ENCODE peak calls at places on chromosomes 13 and 19, in six cellular contexts. K is uterus, B is GM19239, P is LoVo, D is epithelial cell of proximal tubule, S is GM12878. R is an unnamed sample.

GRCh38 chr13:38008636-38009035 is 139.1 kb upstream of the TRPC4 start:
- DNase-seq in K (no peak), B (no peak), P (no peak), D (no peak), S (no peak), R (no peak)

GRCh38 chr13:100645382-100645781 is 29.2 kb downstream of the TMTC4 start:
- DNase-seq in K (no peak), B (no peak), P (no peak), D (no peak), S (no peak), R (no peak)

GRCh38 chr19:18097993-18098890 is 664 bp downstream of the MAST3 start:
- DNase-seq in K (no peak), B (no peak), P (no peak), D (no peak), S (no peak), R (no peak)

GRCh38 chr13:34217343-34218094 is 399.6 kb downstream of the RFC3 start:
- DNase-seq in K (no peak), B (no peak), P (no peak), D (no peak), S (no peak), R (no peak)

GRCh38 chr13:112260108-112261055 is 115.8 kb upstream of the SPACA7 start:
- DNase-seq in K (no peak), B (no peak), P (no peak), D (no peak), S (no peak), R (peak)

GRCh38 chr19:16328824-16329482 is 4.3 kb downstream of the KLF2 start:
- DNase-seq in K (no peak), B (no peak), P (no peak), D (no peak), S (no peak), R (no peak)

GRCh38 chr13:36345438-36346221 is 564 bp downstream of the SPART start:
- DNase-seq in K (peak), B (no peak), P (no peak), D (no peak), S (no peak), R (no peak)

GRCh38 chr19:49425922-49426592 is 869 bp downstream of the GFY start:
- DNase-seq in K (no peak), B (no peak), P (peak), D (no peak), S (no peak), R (peak)

GRCh38 chr19:52991484-52991883 is 22.2 kb upstream of the ERVV-1 start:
- DNase-seq in K (no peak), B (no peak), P (peak), D (no peak), S (no peak), R (no peak)

GRCh38 chr13:37289212-37289935 is 183.9 kb upstream of the CSNK1A1L start:
- DNase-seq in K (no peak), B (no peak), P (no peak), D (no peak), S (no peak), R (no peak)

GRCh38 chr19:13995017-13995728 is 10.9 kb downstream of the RFX1 start:
- DNase-seq in K (no peak), B (peak), P (no peak), D (no peak), S (no peak), R (peak)

GRCh38 chr13:81334481-81334880 is 993.6 kb upstream of the SPRY2 start:
- DNase-seq in K (no peak), B (no peak), P (no peak), D (no peak), S (no peak), R (no peak)

GRCh38 chr19:5126498-5127223 is 157.7 kb downstream of the KDM4B start:
- DNase-seq in K (no peak), B (peak), P (no peak), D (no peak), S (no peak), R (peak)

GRCh38 chr13:33322474-33322827 is 36.9 kb upstream of the STARD13 start:
- DNase-seq in K (peak), B (no peak), P (no peak), D (no peak), S (no peak), R (no peak)

GRCh38 chr19:10991076-10991475 is 30.2 kb downstream of the SMARCA4 start:
- DNase-seq in K (no peak), B (no peak), P (no peak), D (no peak), S (no peak), R (no peak)

GRCh38 chr19:1752757-1753728 is at the start of gene ONECUT3:
- DNase-seq in K (no peak), B (no peak), P (no peak), D (no peak), S (no peak), R (no peak)

GRCh38 chr19:29704562-29705558 is 10.2 kb downstream of the C19orf12 start:
- DNase-seq in K (no peak), B (peak), P (no peak), D (no peak), S (peak), R (peak)

GRCh38 chr13:20125129-20125782 is 35.6 kb downstream of the GJA3 start:
- DNase-seq in K (no peak), B (no peak), P (no peak), D (peak), S (no peak), R (no peak)

GRCh38 chr13:39273953-39274352 is 235.7 kb downstream of the NHLRC3 start:
- DNase-seq in K (no peak), B (no peak), P (peak), D (no peak), S (no peak), R (no peak)

GRCh38 chr13:40993987-40994386 is 25.1 kb downstream of the ELF1 start:
- DNase-seq in K (no peak), B (no peak), P (peak), D (no peak), S (no peak), R (no peak)

GRCh38 chr13:83943530-83944279 is 61.4 kb upstream of the SLITRK1 start:
- DNase-seq in K (no peak), B (no peak), P (no peak), D (no peak), S (no peak), R (no peak)

GRCh38 chr13:98275711-98276171 is 98.7 kb upstream of the RNF113B start:
- DNase-seq in K (no peak), B (no peak), P (no peak), D (no peak), S (no peak), R (no peak)

GRCh38 chr19:20182232-20182785 is 15.3 kb downstream of the ZNF486 start:
- DNase-seq in K (no peak), B (no peak), P (no peak), D (no peak), S (no peak), R (no peak)

GRCh38 chr19:6481541-6482342 is at the start of gene DENND1C:
- DNase-seq in K (no peak), B (no peak), P (no peak), D (no peak), S (peak), R (peak)

GRCh38 chr19:57231686-57232085 is 863 bp downstream of the AURKC start:
- DNase-seq in K (no peak), B (no peak), P (no peak), D (no peak), S (no peak), R (no peak)

GRCh38 chr13:94362411-94362909 is 117.0 kb downstream of the DCT start:
- DNase-seq in K (peak), B (peak), P (peak), D (peak), S (peak), R (peak)

GRCh38 chr13:33639158-33639557 is 178.8 kb upstream of the RFC3 start:
- DNase-seq in K (peak), B (no peak), P (no peak), D (no peak), S (no peak), R (no peak)

GRCh38 chr13:25768726-25769270 is 283.0 kb downstream of the SHISA2 start:
- DNase-seq in K (no peak), B (no peak), P (no peak), D (no peak), S (no peak), R (no peak)

GRCh38 chr13:89763011-89763410 is 1584.5 kb upstream of the MIR17HG start:
- DNase-seq in K (no peak), B (no peak), P (no peak), D (no peak), S (no peak), R (no peak)

GRCh38 chr19:10353793-10354391 is 14.5 kb upstream of the ICAM3 start:
- DNase-seq in K (peak), B (no peak), P (no peak), D (no peak), S (no peak), R (peak)

GRCh38 chr19:45667620-45668341 is at the start of gene GIPR:
- DNase-seq in K (no peak), B (no peak), P (peak), D (no peak), S (no peak), R (peak)

GRCh38 chr13:70408865-70409264 is 300.6 kb upstream of the KLHL1 start:
- DNase-seq in K (no peak), B (no peak), P (no peak), D (no peak), S (no peak), R (no peak)

GRCh38 chr13:95523598-95523997 is 28.9 kb upstream of the CLDN10 start:
- DNase-seq in K (no peak), B (no peak), P (no peak), D (no peak), S (no peak), R (no peak)

GRCh38 chr13:74529968-74530367 is 395.8 kb upstream of the KLF12 start:
- DNase-seq in K (no peak), B (no peak), P (no peak), D (no peak), S (no peak), R (no peak)